ENCODE peak calls at places on chromosomes 2 and 18, in eight cellular contexts. D is anterior cingulate cortex; A is GM04504; E is C1 segment of cervical spinal cord; Y is stimulated activated CD8-positive, alpha-beta memory T cell treated with anti-CD3 and anti-CD28 coated beads, Interleukin-15, amount 100 ng/mL, for 4 hours; O is naive thymus-derived CD4-positive, alpha-beta T cell; T is aorta; Q is iris pigment epithelial cell. J is an unnamed sample.
A peak's percentile ranks its signal among the peaks of the same experiment; 100 is the strongest.

GRCh38 chr2:233707979-233708644 is 4.6 kb upstream of the UGT1A5 start:
- DNase-seq in D (no peak), A (no peak), E (no peak), Y (no peak), O (no peak), T (no peak), Q (peak; percentile 63), J (no peak)

GRCh38 chr2:200787351-200788128 is 24.2 kb upstream of the BZW1 start:
- DNase-seq in D (no peak), A (peak; percentile 66), E (no peak), Y (no peak), O (no peak), T (no peak), Q (peak; percentile 99), J (peak; percentile 76)

GRCh38 chr2:45442026-45442425 is 169.0 kb downstream of the SRBD1 start:
- DNase-seq in D (no peak), A (no peak), E (no peak), Y (no peak), O (no peak), T (no peak), Q (no peak), J (no peak)

GRCh38 chr18:26406854-26407517 is 141.4 kb downstream of the KCTD1 start:
- DNase-seq in D (no peak), A (no peak), E (no peak), Y (no peak), O (no peak), T (no peak), Q (no peak), J (no peak)

GRCh38 chr2:53737091-53737490 is 30.5 kb upstream of the CHAC2 start:
- DNase-seq in D (no peak), A (no peak), E (no peak), Y (no peak), O (no peak), T (no peak), Q (no peak), J (no peak)

GRCh38 chr2:120620025-120620793 is 115.5 kb upstream of the GLI2 start:
- DNase-seq in D (no peak), A (peak; percentile 44), E (no peak), Y (no peak), O (no peak), T (peak; percentile 13), Q (peak; percentile 68), J (peak; percentile 52)

GRCh38 chr2:47905454-47906260 is 641 bp downstream of the FBXO11 start:
- DNase-seq in D (peak; percentile 60), A (no peak), E (peak; percentile 65), Y (no peak), O (peak; percentile 75), T (peak; percentile 85), Q (peak; percentile 59), J (peak; percentile 61)

GRCh38 chr2:159379181-159379580 is 92.7 kb upstream of the WDSUB1 start:
- DNase-seq in D (no peak), A (no peak), E (no peak), Y (no peak), O (no peak), T (no peak), Q (no peak), J (no peak)

GRCh38 chr2:144358979-144359541 is 160.9 kb downstream of the ZEB2 start:
- DNase-seq in D (no peak), A (no peak), E (no peak), Y (no peak), O (no peak), T (no peak), Q (peak; percentile 78), J (no peak)

GRCh38 chr18:5582849-5583667 is 39.3 kb upstream of the EPB41L3 start:
- DNase-seq in D (no peak), A (no peak), E (no peak), Y (no peak), O (no peak), T (no peak), Q (peak; percentile 15), J (no peak)

GRCh38 chr2:202009019-202009481 is 24.6 kb upstream of the FZD7 start:
- DNase-seq in D (no peak), A (peak; percentile 25), E (no peak), Y (no peak), O (no peak), T (no peak), Q (peak; percentile 31), J (no peak)

GRCh38 chr2:102049756-102050443 is 58.1 kb downstream of the IL1R2 start:
- DNase-seq in D (no peak), A (no peak), E (no peak), Y (no peak), O (no peak), T (no peak), Q (no peak), J (no peak)

GRCh38 chr2:227188292-227188691 is 23.9 kb downstream of the COL4A3 start:
- DNase-seq in D (no peak), A (no peak), E (no peak), Y (no peak), O (no peak), T (no peak), Q (peak; percentile 80), J (no peak)

GRCh38 chr18:7754725-7755181 is 187.6 kb downstream of the PTPRM start:
- DNase-seq in D (no peak), A (no peak), E (no peak), Y (no peak), O (no peak), T (no peak), Q (peak; percentile 75), J (no peak)

GRCh38 chr2:96554293-96555145 is 18.0 kb downstream of the ARID5A start:
- DNase-seq in D (peak; percentile 54), A (no peak), E (peak; percentile 16), Y (no peak), O (peak; percentile 78), T (peak; percentile 92), Q (peak; percentile 41), J (no peak)

J was measured in RWPE2.